ENCODE peak calls at places on chromosomes 13 and 19, in four cellular contexts. U is HepG2, I is HCT116, N is K562. J is an unnamed sample.

GRCh38 chr19:50772408-50773311 is 2.4 kb downstream of the GPR32 start:
- DNase-seq in U (no peak), I (peak), N (peak), J (no peak)

GRCh38 chr19:28956421-28956820 is 256.5 kb downstream of the UQCRFS1 start:
- DNase-seq in U (no peak), I (no peak), N (no peak), J (no peak)

GRCh38 chr19:40335101-40335500 is 13.1 kb downstream of the C19orf47 start:
- DNase-seq in U (no peak), I (no peak), N (no peak), J (no peak)

GRCh38 chr19:13795595-13796300 is 505 bp downstream of the ZSWIM4 start:
- DNase-seq in U (no peak), I (no peak), N (peak), J (no peak)

GRCh38 chr19:1630811-1631210 is 21.6 kb downstream of the TCF3 start:
- DNase-seq in U (no peak), I (no peak), N (no peak), J (no peak)

GRCh38 chr19:17751103-17751911 is at the start of gene FCHO1:
- DNase-seq in U (peak), I (no peak), N (peak), J (no peak)

GRCh38 chr13:44302233-44302632 is 71.4 kb upstream of the SERP2 start:
- DNase-seq in U (no peak), I (no peak), N (no peak), J (no peak)

GRCh38 chr19:29714953-29715694 is at the start of gene C19orf12:
- DNase-seq in U (peak), I (no peak), N (peak), J (no peak)

GRCh38 chr13:37651891-37652290 is 53.3 kb upstream of the POSTN start:
- DNase-seq in U (no peak), I (no peak), N (no peak), J (no peak)

GRCh38 chr19:50720921-50721291 is 1.3 kb upstream of the SHANK1 start:
- DNase-seq in U (no peak), I (no peak), N (no peak), J (no peak)

GRCh38 chr13:99197257-99197651 is 3.4 kb upstream of the UBAC2 start:
- DNase-seq in U (no peak), I (no peak), N (no peak), J (no peak)

GRCh38 chr13:102556806-102557205 is 40.0 kb upstream of the TPP2 start:
- DNase-seq in U (no peak), I (no peak), N (no peak), J (no peak)

GRCh38 chr13:74017301-74018092 is 116.7 kb downstream of the KLF12 start:
- DNase-seq in U (no peak), I (no peak), N (no peak), J (no peak)

GRCh38 chr19:1232231-1232637 is 5.6 kb downstream of the CBARP start:
- DNase-seq in U (no peak), I (no peak), N (no peak), J (no peak)

GRCh38 chr13:107239213-107239612 is 671.3 kb upstream of the ARGLU1 start:
- DNase-seq in U (no peak), I (no peak), N (no peak), J (no peak)

GRCh38 chr13:75469087-75469486 is 12.9 kb downstream of the TBC1D4 start:
- DNase-seq in U (no peak), I (no peak), N (peak), J (no peak)

GRCh38 chr19:6223461-6224307 is 56.1 kb downstream of the MLLT1 start:
- DNase-seq in U (no peak), I (no peak), N (no peak), J (no peak)

GRCh38 chr13:55572862-55573261 is 1567.9 kb upstream of the PRR20A start:
- DNase-seq in U (no peak), I (no peak), N (no peak), J (no peak)

GRCh38 chr19:13979224-13979623 is 26.9 kb downstream of the RFX1 start:
- DNase-seq in U (no peak), I (no peak), N (no peak), J (no peak)

GRCh38 chr13:114132419-114133121 is at the start of gene RASA3:
- DNase-seq in U (no peak), I (peak), N (peak), J (no peak)

GRCh38 chr13:106597190-106597589 is 29.3 kb upstream of the ARGLU1 start:
- DNase-seq in U (no peak), I (no peak), N (no peak), J (no peak)

GRCh38 chr13:110410906-110411305 is 103.8 kb downstream of the COL4A2 start:
- DNase-seq in U (no peak), I (no peak), N (no peak), J (no peak)

GRCh38 chr19:56760842-56761241 is 79.7 kb downstream of the PEG3 start:
- DNase-seq in U (no peak), I (no peak), N (no peak), J (no peak)

GRCh38 chr19:10104665-10105221 is 1.4 kb upstream of the PPAN start:
- DNase-seq in U (no peak), I (no peak), N (peak), J (no peak)

GRCh38 chr13:79413521-79413920 is 7.5 kb upstream of the RBM26 start:
- DNase-seq in U (no peak), I (no peak), N (no peak), J (no peak)

DNA sequence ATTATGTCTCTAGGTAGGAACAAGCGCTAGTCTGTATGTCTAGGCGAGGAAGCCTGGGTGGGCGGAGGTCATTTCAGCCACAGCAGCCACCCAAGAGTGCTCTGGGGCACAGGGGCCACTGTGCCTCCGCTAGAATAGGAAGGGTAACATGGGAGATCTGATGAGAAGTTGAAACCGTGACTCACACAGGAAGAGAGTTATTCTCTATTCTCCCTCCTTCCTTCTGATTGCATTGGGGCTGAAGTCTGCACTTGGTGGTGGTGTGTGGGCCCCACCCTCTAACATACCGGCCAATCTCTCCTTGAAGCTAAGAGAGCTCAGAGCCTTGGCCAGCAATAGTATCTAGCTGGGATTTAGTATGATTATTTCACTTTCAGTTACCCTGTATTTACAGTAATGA is 20.3 kb upstream of the GGACT start:
- DNase-seq in U (no peak), I (no peak), N (peak), J (no peak)
- TF ChIP-seq TCF7L2 in U (no peak), I (no peak), N (no peak), J (no peak)

GRCh38 chr13:36298535-36299068 is 988 bp upstream of the CCDC169 start:
- DNase-seq in U (no peak), I (no peak), N (no peak), J (no peak)
- TF ChIP-seq TCF7L2 in U (no peak), I (no peak), N (no peak), J (no peak)

GRCh38 chr13:95261956-95262355 is 39.3 kb downstream of the ABCC4 start:
- DNase-seq in U (no peak), I (no peak), N (no peak), J (no peak)

GRCh38 chr13:95256086-95256485 is 45.2 kb downstream of the ABCC4 start:
- DNase-seq in U (peak), I (peak), N (no peak), J (peak)

GRCh38 chr13:95260031-95260525 is 41.2 kb downstream of the ABCC4 start:
- DNase-seq in U (no peak), I (no peak), N (no peak), J (no peak)

GRCh38 chr13:95258098-95258497 is 43.2 kb downstream of the ABCC4 start:
- DNase-seq in U (no peak), I (no peak), N (no peak), J (no peak)

DNA sequence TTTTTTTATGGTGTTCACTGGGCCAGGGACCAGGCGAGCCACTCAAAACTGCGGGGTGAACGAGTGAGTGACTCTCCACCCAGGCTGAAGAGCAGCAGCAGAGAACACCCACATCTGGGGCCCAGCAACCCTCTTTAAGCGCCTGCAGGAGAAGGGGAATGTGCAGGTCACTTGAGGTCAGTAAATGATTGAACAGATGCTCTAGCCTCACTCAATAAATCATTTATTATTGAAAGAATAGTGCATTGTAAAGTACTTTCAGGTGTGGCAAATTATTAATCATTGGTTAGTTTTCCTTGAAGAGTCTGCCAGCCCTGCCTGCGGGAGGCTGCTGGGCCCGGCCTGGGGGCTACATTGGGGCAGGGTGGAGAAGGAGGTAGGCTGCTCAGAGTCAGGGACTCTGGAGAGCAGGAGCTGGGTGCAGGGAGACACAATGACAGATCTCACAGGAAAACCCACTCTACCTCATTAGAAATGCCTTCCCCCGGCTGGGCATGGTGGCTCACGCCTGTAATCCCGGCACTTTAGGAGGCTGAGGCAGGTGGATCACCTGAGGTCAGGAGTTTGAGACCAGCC is 42.5 kb downstream of the ABCC4 start:
- DNase-seq in U (peak), I (no peak), N (no peak), J (no peak)
- TF ChIP-seq TCF7L2 in U (no peak), I (no peak), N (no peak), J (no peak)

GRCh38 chr19:32606289-32606688 is 25.3 kb downstream of the PDCD5 start:
- DNase-seq in U (no peak), I (no peak), N (no peak), J (no peak)

GRCh38 chr19:32607479-32607878 is 26.5 kb downstream of the PDCD5 start:
- DNase-seq in U (no peak), I (no peak), N (no peak), J (no peak)

GRCh38 chr19:32603961-32604360 is 23.0 kb downstream of the PDCD5 start:
- DNase-seq in U (no peak), I (no peak), N (no peak), J (no peak)

GRCh38 chr19:32611161-32611560 is 30.2 kb downstream of the PDCD5 start:
- DNase-seq in U (no peak), I (no peak), N (no peak), J (no peak)

GRCh38 chr19:32605544-32605943 is 24.6 kb downstream of the PDCD5 start:
- DNase-seq in U (no peak), I (no peak), N (no peak), J (no peak)
- TF ChIP-seq TCF7L2 in U (no peak), I (no peak), N (no peak), J (no peak)

J was measured in Panc1.